ENCODE peak calls at places on chromosome 13, in four cellular contexts. C is right cardiac atrium; F is CD4-positive, alpha-beta memory T cell; H is stimulated activated CD4-positive, alpha-beta T cell treated with anti-CD3 and anti-CD28 coated beads, Interleukin-2, amount 100 ng/mL, for 48 hours. U is an unnamed sample.

GRCh38 chr13:48817166-48817802 is 158.4 kb upstream of the FNDC3A start:
- DNase-seq in C (no peak), F (peak; percentile 25), H (no peak), U (no peak)

GRCh38 chr13:107242138-107242537 is 674.2 kb upstream of the ARGLU1 start:
- DNase-seq in C (no peak), F (no peak), H (no peak), U (no peak)

GRCh38 chr13:60051754-60052153 is 112.0 kb downstream of the DIAPH3 start:
- DNase-seq in C (no peak), F (no peak), H (no peak), U (no peak)

GRCh38 chr13:46170268-46170667 is 11.7 kb downstream of the LCP1 start:
- DNase-seq in C (no peak), F (peak; percentile 32), H (no peak), U (no peak)

GRCh38 chr13:65560936-65561335 is 1669.2 kb downstream of the PCDH9 start:
- DNase-seq in C (no peak), F (no peak), H (no peak), U (no peak)

GRCh38 chr13:66665991-66666390 is 564.1 kb downstream of the PCDH9 start:
- DNase-seq in C (peak; percentile 20), F (no peak), H (no peak), U (no peak)

GRCh38 chr13:110706570-110707378 is 858 bp upstream of the CARS2 start:
- DNase-seq in C (no peak), F (no peak), H (no peak), U (no peak)

GRCh38 chr13:95180513-95181245 is 120.6 kb downstream of the ABCC4 start:
- DNase-seq in C (no peak), F (no peak), H (no peak), U (no peak)

GRCh38 chr13:106376411-106377112 is 158.9 kb downstream of the EFNB2 start:
- DNase-seq in C (no peak), F (no peak), H (no peak), U (no peak)